ENCODE peak calls at places on chromosomes 11 and 22, in eight cellular contexts. F, T, W, B, U, A, L and R are unnamed samples.

GRCh38 chr11:42770444-42771065 is 541.2 kb upstream of the API5 start:
- DNase-seq in F (no peak), T (peak), W (no peak), B (no peak), U (no peak), A (peak), L (peak), R (no peak)

GRCh38 chr11:69483696-69484426 is 2.4 kb downstream of the LINC01488 start:
- DNase-seq in F (no peak), T (no peak), W (no peak), B (no peak), U (no peak), A (no peak), L (no peak), R (no peak)

GRCh38 chr22:39514373-39514973 is 5.9 kb upstream of the ATF4 start:
- DNase-seq in F (no peak), T (peak), W (no peak), B (peak), U (no peak), A (peak), L (no peak), R (peak)

GRCh38 chr11:59158206-59159068 is 13.5 kb upstream of the DTX4 start:
- DNase-seq in F (peak), T (peak), W (peak), B (peak), U (peak), A (peak), L (peak), R (peak)

GRCh38 chr11:112302226-112302868 is 41.7 kb upstream of the PLET1 start:
- DNase-seq in F (peak), T (no peak), W (no peak), B (no peak), U (no peak), A (no peak), L (peak), R (no peak)

GRCh38 chr11:76087749-76088148 is 118.6 kb downstream of the WNT11 start:
- DNase-seq in F (peak), T (no peak), W (no peak), B (no peak), U (no peak), A (no peak), L (no peak), R (no peak)

GRCh38 chr11:128022761-128023160 is 564.6 kb downstream of the ETS1 start:
- DNase-seq in F (no peak), T (no peak), W (no peak), B (no peak), U (no peak), A (no peak), L (no peak), R (no peak)

GRCh38 chr11:5092821-5093585 is 23.6 kb downstream of the OR52E1 start:
- DNase-seq in F (no peak), T (no peak), W (no peak), B (no peak), U (no peak), A (no peak), L (no peak), R (no peak)

GRCh38 chr11:14384338-14384737 is 25.4 kb upstream of the RRAS2 start:
- DNase-seq in F (peak), T (no peak), W (no peak), B (no peak), U (no peak), A (no peak), L (no peak), R (no peak)

GRCh38 chr11:95231126-95231880 is at the start of gene SESN3:
- DNase-seq in F (peak), T (peak), W (peak), B (peak), U (peak), A (peak), L (peak), R (peak)

GRCh38 chr11:43954241-43954640 is 11.8 kb downstream of the C11orf96 start:
- DNase-seq in F (no peak), T (no peak), W (no peak), B (no peak), U (no peak), A (no peak), L (no peak), R (no peak)

GRCh38 chr11:13939952-13940610 is 22.4 kb upstream of the SPON1 start:
- DNase-seq in F (no peak), T (no peak), W (no peak), B (no peak), U (no peak), A (no peak), L (peak), R (no peak)

GRCh38 chr11:1202154-1202775 is 20.6 kb upstream of the MUC5B start:
- DNase-seq in F (no peak), T (no peak), W (no peak), B (peak), U (no peak), A (no peak), L (peak), R (no peak)

GRCh38 chr22:16955081-16955480 is 52.9 kb downstream of the GAB4 start:
- DNase-seq in F (no peak), T (no peak), W (no peak), B (no peak), U (no peak), A (no peak), L (no peak), R (no peak)

GRCh38 chr22:28316014-28316413 is 363.6 kb downstream of the TTC28 start:
- DNase-seq in F (no peak), T (no peak), W (no peak), B (no peak), U (no peak), A (no peak), L (no peak), R (no peak)

GRCh38 chr11:94183886-94184264 is 55.2 kb downstream of the PANX1 start:
- DNase-seq in F (no peak), T (no peak), W (no peak), B (peak), U (no peak), A (peak), L (peak), R (peak)

GRCh38 chr22:43867839-43868652 is 5.7 kb upstream of the SULT4A1 start:
- DNase-seq in F (peak), T (no peak), W (no peak), B (no peak), U (no peak), A (peak), L (peak), R (peak)

GRCh38 chr11:120195601-120196289 is 15.1 kb upstream of the OAF start:
- DNase-seq in F (no peak), T (no peak), W (no peak), B (no peak), U (no peak), A (no peak), L (no peak), R (no peak)

GRCh38 chr11:15801126-15801525 is 555.2 kb downstream of the SOX6 start:
- DNase-seq in F (no peak), T (no peak), W (no peak), B (no peak), U (no peak), A (peak), L (no peak), R (no peak)